ENCODE peak calls at places on chromosome 10, in five cellular contexts. B is endothelial cell of umbilical vein, C is fibroblast of lung, W is heart right ventricle, Y is brain microvascular endothelial cell. S is an unnamed sample.

GRCh38 chr10:78535716-78536218 is 502.1 kb downstream of the RPS24 start:
- DNase-seq in B (no peak), C (no peak), W (no peak), Y (no peak), S (no peak)

GRCh38 chr10:72107325-72108003 is 19.1 kb upstream of the SPOCK2 start:
- DNase-seq in B (no peak), C (peak), W (no peak), Y (no peak), S (no peak)

GRCh38 chr10:48215148-48215982 is 59.1 kb downstream of the FRMPD2 start:
- DNase-seq in B (peak), C (peak), W (no peak), Y (peak), S (no peak)

GRCh38 chr10:110841767-110842267 is 29.9 kb upstream of the PDCD4 start:
- DNase-seq in B (no peak), C (no peak), W (no peak), Y (no peak), S (peak)

GRCh38 chr10:75024971-75025523 is 86.4 kb upstream of the SAMD8 start:
- DNase-seq in B (no peak), C (no peak), W (no peak), Y (no peak), S (no peak)

GRCh38 chr10:120506674-120507073 is 49.6 kb downstream of the PLPP4 start:
- DNase-seq in B (no peak), C (peak), W (no peak), Y (no peak), S (no peak)

GRCh38 chr10:103273026-103273425 is 3.9 kb upstream of the INA start:
- DNase-seq in B (peak), C (peak), W (no peak), Y (peak), S (no peak)

GRCh38 chr10:116753759-116754158 is 11.4 kb upstream of the HSPA12A start:
- DNase-seq in B (no peak), C (peak), W (no peak), Y (peak), S (no peak)

GRCh38 chr10:18665815-18666558 is 6.8 kb downstream of the ARL5B start:
- DNase-seq in B (no peak), C (peak), W (no peak), Y (no peak), S (no peak)

GRCh38 chr10:74208081-74208480 is 57.1 kb downstream of the ADK start:
- DNase-seq in B (no peak), C (no peak), W (no peak), Y (no peak), S (no peak)

GRCh38 chr10:102231357-102232318 is 5.5 kb downstream of the ELOVL3 start:
- DNase-seq in B (peak), C (no peak), W (peak), Y (no peak), S (no peak)

GRCh38 chr10:35216303-35216905 is 89.8 kb downstream of the CREM start:
- DNase-seq in B (peak), C (peak), W (peak), Y (no peak), S (no peak)
- H3K4me3 ChIP-seq in B (no peak), C (no peak), W (no peak), Y (no peak), S (no peak)

GRCh38 chr10:97444212-97444611 is 1.6 kb downstream of the EXOSC1 start:
- DNase-seq in B (no peak), C (no peak), W (no peak), Y (no peak), S (no peak)

GRCh38 chr10:97445357-97445721 is 467 bp downstream of the EXOSC1 start:
- DNase-seq in B (no peak), C (no peak), W (no peak), Y (no peak), S (no peak)

GRCh38 chr10:97450828-97451227 is 4.9 kb downstream of the ZDHHC16 start:
- DNase-seq in B (no peak), C (peak), W (no peak), Y (no peak), S (no peak)

GRCh38 chr10:97442277-97442676 is 3.5 kb downstream of the EXOSC1 start:
- DNase-seq in B (no peak), C (no peak), W (no peak), Y (no peak), S (no peak)

DNA sequence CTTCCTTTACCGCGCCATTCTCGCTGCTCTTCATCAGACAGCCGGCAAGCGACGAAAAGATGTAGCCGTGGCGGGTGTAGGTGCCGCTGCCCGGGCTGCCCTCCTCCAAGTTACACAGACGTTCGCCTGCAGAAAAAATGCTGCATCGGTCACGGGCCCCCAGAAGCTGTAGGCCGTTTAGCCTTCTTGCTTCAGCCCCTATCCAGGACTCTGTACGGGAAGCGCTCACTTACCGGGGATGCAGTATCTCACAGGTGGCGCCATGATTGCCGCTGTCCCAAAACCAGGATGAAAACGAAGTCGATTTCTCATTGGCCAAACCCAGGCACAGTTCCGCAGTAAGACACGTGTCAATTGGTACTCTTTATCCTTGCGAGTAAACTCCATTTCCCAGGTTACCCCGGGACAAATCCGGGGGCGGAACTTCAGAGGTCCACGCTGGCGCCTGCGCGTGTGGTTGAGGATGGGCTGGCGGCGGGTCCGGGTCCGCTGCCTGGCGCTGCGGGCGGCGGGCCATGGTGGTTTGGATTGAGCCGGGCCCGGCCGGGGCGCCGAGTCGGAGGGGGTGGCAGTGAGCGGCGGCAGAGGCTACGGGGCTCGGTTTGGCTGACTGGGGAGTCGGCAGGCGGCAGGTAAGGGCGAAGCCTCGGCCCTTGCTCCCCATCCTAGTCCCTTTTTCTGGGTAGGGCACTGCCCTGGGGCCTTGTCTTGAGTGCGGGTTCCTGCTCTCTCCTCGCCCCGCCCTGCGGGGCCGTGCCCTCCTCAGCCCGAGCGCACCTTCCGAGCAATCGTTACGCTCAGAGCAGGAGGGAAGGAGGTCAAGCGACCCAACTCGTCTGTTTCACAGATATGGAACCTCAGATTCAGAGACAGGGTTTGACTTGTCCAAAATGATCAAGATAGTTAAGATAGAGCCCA is at the start of the genes EXOSC1 and ZDHHC16:
- DNase-seq in B (peak), C (peak), W (peak), Y (peak), S (peak)
- TF ChIP-seq CTCF in B (no peak), C (no peak), W (peak), Y (no peak), S (no peak)

GRCh38 chr10:35638116-35638515 is 4.0 kb downstream of the FZD8 start:
- DNase-seq in B (no peak), C (no peak), W (no peak), Y (no peak), S (no peak)

GRCh38 chr10:35637456-35637855 is 4.6 kb downstream of the FZD8 start:
- DNase-seq in B (peak), C (no peak), W (no peak), Y (no peak), S (no peak)

GRCh38 chr10:35633006-35633980 is 8.8 kb downstream of the FZD8 start:
- DNase-seq in B (no peak), C (no peak), W (no peak), Y (no peak), S (no peak)

GRCh38 chr10:35636942-35637341 is 5.2 kb downstream of the FZD8 start:
- DNase-seq in B (no peak), C (no peak), W (no peak), Y (no peak), S (no peak)

DNA sequence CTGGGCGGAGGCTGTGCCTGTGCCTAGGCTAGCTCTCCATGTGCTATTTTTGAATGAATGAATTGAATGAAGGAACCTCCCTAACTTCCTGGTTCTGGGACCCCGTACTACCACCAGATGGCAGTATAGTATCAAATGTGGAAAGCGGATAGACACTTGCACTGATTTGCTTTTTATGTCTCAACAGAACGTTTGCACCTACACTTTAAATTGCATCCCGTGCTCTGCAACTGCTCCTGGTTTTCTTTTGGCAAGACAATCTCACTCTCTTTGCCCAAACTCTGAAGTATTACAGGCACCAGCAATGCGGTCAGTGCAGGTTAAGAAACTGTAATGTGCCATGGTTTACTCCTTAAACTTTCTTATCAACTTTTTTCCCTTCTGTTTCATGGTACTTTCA is 6.5 kb downstream of the FZD8 start:
- DNase-seq in B (peak), C (peak), W (peak), Y (peak), S (peak)
- H3K4me3 ChIP-seq in B (no peak), C (no peak), W (no peak), Y (no peak), S (no peak)

GRCh38 chr10:125629758-125630376 is 53.1 kb downstream of the TEX36 start:
- DNase-seq in B (peak), C (peak), W (no peak), Y (peak), S (peak)
- TF ChIP-seq CTCF in B (peak), C (peak), W (no peak), Y (peak), S (peak)

GRCh38 chr10:131979821-131980270 is 1.9 kb downstream of the BNIP3 start:
- DNase-seq in B (peak), C (peak), W (peak), Y (peak), S (no peak)
- H3K4me3 ChIP-seq in B (peak), C (peak), W (peak), Y (peak), S (peak)

DNA sequence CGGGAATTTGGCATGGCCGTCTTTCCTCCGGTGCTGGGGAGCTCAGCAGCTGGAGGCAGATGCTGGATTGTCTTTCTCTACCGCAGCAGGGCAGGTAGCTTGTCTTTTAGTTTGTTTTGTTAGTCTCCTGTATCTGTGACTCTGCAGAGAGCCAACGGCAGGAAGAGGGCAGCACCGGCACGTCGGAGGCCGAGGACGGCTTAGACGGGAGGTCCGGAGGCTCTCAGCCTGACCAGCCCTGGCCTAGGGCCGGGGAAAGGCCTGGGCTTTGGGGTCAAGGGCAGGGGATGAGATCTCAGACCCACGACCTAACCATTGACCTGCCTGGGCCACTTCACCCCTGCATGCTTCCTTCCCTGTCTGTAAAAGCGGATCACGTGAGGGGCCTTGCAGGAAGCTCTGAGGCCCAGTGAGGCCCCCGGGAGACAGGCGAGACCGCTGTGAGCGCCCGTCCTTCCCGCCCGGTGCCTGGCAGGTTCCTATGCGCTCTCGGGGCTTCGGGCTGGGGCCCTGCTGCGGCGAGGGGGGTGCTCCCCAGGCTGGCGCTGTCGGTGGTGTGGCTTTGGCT is 72.7 kb downstream of the LHPP start:
- DNase-seq in B (no peak), C (peak), W (no peak), Y (no peak), S (no peak)
- TF ChIP-seq CTCF in B (peak), C (no peak), W (peak), Y (peak), S (peak)